ENCODE peak calls at places on chromosomes 5 and 9, in nine cellular contexts. N, U, L, G, K, X, C, W and P are unnamed samples.

GRCh38 chr9:90010793-90011192 is 406.0 kb downstream of the GADD45G start:
- DNase-seq in N (no peak), U (no peak), L (no peak), G (no peak), K (no peak), X (no peak), C (no peak), W (no peak), P (no peak)

GRCh38 chr5:92378961-92379611 is 996.0 kb upstream of the ARRDC3 start:
- DNase-seq in N (no peak), U (no peak), L (no peak), G (no peak), K (no peak), X (no peak), C (no peak), W (no peak), P (no peak)

GRCh38 chr9:3874472-3875370 is 348.9 kb upstream of the RFX3 start:
- DNase-seq in N (no peak), U (no peak), L (no peak), G (no peak), K (no peak), X (no peak), C (no peak), W (no peak), P (no peak)

GRCh38 chr5:42858031-42858643 is 46.4 kb upstream of the SELENOP start:
- DNase-seq in N (no peak), U (no peak), L (no peak), G (no peak), K (no peak), X (peak; percentile 14), C (no peak), W (no peak), P (no peak)

GRCh38 chr9:27654629-27655285 is 81.5 kb upstream of the C9orf72 start:
- DNase-seq in N (no peak), U (no peak), L (no peak), G (no peak), K (no peak), X (no peak), C (no peak), W (no peak), P (no peak)

GRCh38 chr5:145903862-145904261 is 31.0 kb upstream of the GRXCR2 start:
- DNase-seq in N (no peak), U (no peak), L (no peak), G (no peak), K (no peak), X (peak; percentile 76), C (no peak), W (no peak), P (no peak)

GRCh38 chr5:129963359-129963758 is 59.1 kb downstream of the CHSY3 start:
- DNase-seq in N (no peak), U (no peak), L (peak; percentile 54), G (no peak), K (no peak), X (peak; percentile 26), C (no peak), W (no peak), P (no peak)

GRCh38 chr5:175257847-175258194 is 186.2 kb downstream of the DRD1 start:
- DNase-seq in N (no peak), U (no peak), L (no peak), G (no peak), K (no peak), X (no peak), C (no peak), W (no peak), P (no peak)

GRCh38 chr5:176529824-176530195 is 7.4 kb downstream of the RNF44 start:
- DNase-seq in N (no peak), U (no peak), L (no peak), G (no peak), K (no peak), X (no peak), C (peak; percentile 91), W (no peak), P (no peak)

GRCh38 chr9:117768740-117769400 is 64.7 kb downstream of the TLR4 start:
- DNase-seq in N (no peak), U (no peak), L (no peak), G (no peak), K (no peak), X (peak; percentile 23), C (no peak), W (no peak), P (no peak)

GRCh38 chr9:75161116-75161857 is 73.0 kb downstream of the OSTF1 start:
- DNase-seq in N (no peak), U (no peak), L (no peak), G (no peak), K (no peak), X (no peak), C (no peak), W (no peak), P (no peak)

GRCh38 chr5:94778712-94779111 is 160.2 kb downstream of the SLF1 start:
- DNase-seq in N (no peak), U (no peak), L (no peak), G (no peak), K (no peak), X (no peak), C (no peak), W (no peak), P (no peak)